ENCODE peak calls at places on chromosome 18, in four cellular contexts. N is stimulated activated naive CD8-positive, alpha-beta T cell treated with anti-CD3 and anti-CD28 coated beads, Interleukin-15, amount 100 ng/mL, for 72 hours; S is NCI-H2171; L is NCI-H1092 treated with DMSO at 0.1 percent for 48 hours. E is an unnamed sample.

GRCh38 chr18:13547347-13547746 is 179.0 kb downstream of the FAM210A start:
- DNase-seq in N (no peak), S (no peak), L (no peak), E (no peak)

GRCh38 chr18:48488388-48488850 is 50.4 kb upstream of the CTIF start:
- DNase-seq in N (no peak), S (no peak), L (no peak), E (no peak)

GRCh38 chr18:68797901-68798300 is at the start of gene CCDC102B:
- DNase-seq in N (no peak), S (no peak), L (peak), E (no peak)

GRCh38 chr18:46676162-46676830 is 19.3 kb upstream of the LOXHD1 start:
- DNase-seq in N (no peak), S (no peak), L (no peak), E (no peak)

GRCh38 chr18:77008576-77009315 is 123.8 kb downstream of the MBP start:
- DNase-seq in N (no peak), S (no peak), L (no peak), E (no peak)

GRCh38 chr18:32389191-32389590 is 81.5 kb downstream of the GAREM1 start:
- DNase-seq in N (no peak), S (no peak), L (no peak), E (no peak)

GRCh38 chr18:46141199-46141598 is 37.0 kb downstream of the HAUS1 start:
- DNase-seq in N (no peak), S (no peak), L (no peak), E (no peak)

GRCh38 chr18:73340135-73340934 is 472.5 kb upstream of the NETO1 start:
- DNase-seq in N (no peak), S (no peak), L (no peak), E (no peak)

GRCh38 chr18:36737321-36737720 is 91.5 kb downstream of the TPGS2 start:
- DNase-seq in N (no peak), S (peak), L (no peak), E (no peak)

GRCh38 chr18:46641917-46642316 is 15.1 kb downstream of the LOXHD1 start:
- DNase-seq in N (no peak), S (no peak), L (no peak), E (no peak)

GRCh38 chr18:364221-364620 is 96.4 kb upstream of the THOC1 start:
- DNase-seq in N (no peak), S (no peak), L (no peak), E (no peak)

GRCh38 chr18:36912887-36913286 is 84.0 kb downstream of the KIAA1328 start:
- DNase-seq in N (no peak), S (no peak), L (no peak), E (no peak)

GRCh38 chr18:42157878-42158277 is 202.8 kb downstream of the PIK3C3 start:
- DNase-seq in N (no peak), S (peak), L (no peak), E (no peak)

GRCh38 chr18:59484796-59485328 is 125.8 kb upstream of the LMAN1 start:
- DNase-seq in N (no peak), S (no peak), L (no peak), E (no peak)

E was measured in NCI-H187 treated with DMSO at 0.1 percent for 48 hours.